ENCODE peak calls at places on chromosome 17, in six cellular contexts. One of them, this sample, is unnamed.

GRCh38 chr17:77828749-77829539 is 129.6 kb upstream of the TNRC6C start:
- DNase-seq in sigmoid colon: peak
- DNase-seq in neural progenitor cell: no peak
- DNase-seq in cardiac muscle cell: no peak
- DNase-seq in adipocyte: no peak
- DNase-seq in epithelial cell of proximal tubule: no peak
- DNase-seq in this sample: no peak

GRCh38 chr17:28747801-28748750 is 4.3 kb downstream of the TRAF4 start:
- DNase-seq in neural progenitor cell: no peak
- DNase-seq in sigmoid colon: no peak
- DNase-seq in cardiac muscle cell: no peak
- DNase-seq in epithelial cell of proximal tubule: no peak
- DNase-seq in adipocyte: no peak
- DNase-seq in this sample: no peak

GRCh38 chr17:54754560-54754959 is 146.1 kb upstream of the TOM1L1 start:
- DNase-seq in adipocyte: no peak
- DNase-seq in sigmoid colon: no peak
- DNase-seq in epithelial cell of proximal tubule: no peak
- DNase-seq in neural progenitor cell: peak
- DNase-seq in cardiac muscle cell: no peak
- DNase-seq in this sample: no peak

GRCh38 chr17:76697702-76698465 is 12.9 kb downstream of the MXRA7 start:
- DNase-seq in adipocyte: peak
- DNase-seq in cardiac muscle cell: peak
- DNase-seq in sigmoid colon: no peak
- DNase-seq in neural progenitor cell: peak
- DNase-seq in epithelial cell of proximal tubule: no peak
- DNase-seq in this sample: peak

GRCh38 chr17:58316260-58316960 is 12.2 kb downstream of the TSPOAP1 start:
- DNase-seq in sigmoid colon: peak
- DNase-seq in epithelial cell of proximal tubule: no peak
- DNase-seq in adipocyte: no peak
- DNase-seq in cardiac muscle cell: no peak
- DNase-seq in neural progenitor cell: no peak
- DNase-seq in this sample: no peak

GRCh38 chr17:77133087-77133633 is 7.6 kb upstream of the SEC14L1 start:
- DNase-seq in adipocyte: no peak
- DNase-seq in epithelial cell of proximal tubule: no peak
- DNase-seq in cardiac muscle cell: no peak
- DNase-seq in neural progenitor cell: no peak
- DNase-seq in sigmoid colon: no peak
- DNase-seq in this sample: no peak

GRCh38 chr17:66466933-66467367 is 164.5 kb downstream of the PRKCA start:
- DNase-seq in adipocyte: peak
- DNase-seq in neural progenitor cell: no peak
- DNase-seq in sigmoid colon: peak
- DNase-seq in cardiac muscle cell: peak
- DNase-seq in epithelial cell of proximal tubule: peak
- DNase-seq in this sample: peak

GRCh38 chr17:29619251-29619650 is 3.5 kb downstream of the CORO6 start:
- DNase-seq in sigmoid colon: peak
- DNase-seq in adipocyte: peak
- DNase-seq in epithelial cell of proximal tubule: no peak
- DNase-seq in cardiac muscle cell: peak
- DNase-seq in neural progenitor cell: peak
- DNase-seq in this sample: peak

GRCh38 chr17:28599311-28600184 is 723 bp upstream of the SPAG5 start:
- DNase-seq in neural progenitor cell: no peak
- DNase-seq in cardiac muscle cell: peak
- DNase-seq in adipocyte: peak
- DNase-seq in sigmoid colon: peak
- DNase-seq in epithelial cell of proximal tubule: no peak
- DNase-seq in this sample: peak

GRCh38 chr17:34375598-34375997 is 12.6 kb upstream of the CCL1 start:
- DNase-seq in neural progenitor cell: no peak
- DNase-seq in adipocyte: no peak
- DNase-seq in cardiac muscle cell: no peak
- DNase-seq in sigmoid colon: no peak
- DNase-seq in epithelial cell of proximal tubule: no peak
- DNase-seq in this sample: no peak

GRCh38 chr17:59501690-59502089 is 63.7 kb upstream of the DHX40 start:
- DNase-seq in cardiac muscle cell: no peak
- DNase-seq in sigmoid colon: no peak
- DNase-seq in epithelial cell of proximal tubule: no peak
- DNase-seq in adipocyte: no peak
- DNase-seq in neural progenitor cell: no peak
- DNase-seq in this sample: no peak

GRCh38 chr17:73211745-73212144 is 18.9 kb downstream of the COG1 start:
- DNase-seq in epithelial cell of proximal tubule: no peak
- DNase-seq in cardiac muscle cell: peak
- DNase-seq in sigmoid colon: no peak
- DNase-seq in adipocyte: no peak
- DNase-seq in neural progenitor cell: no peak
- DNase-seq in this sample: no peak

GRCh38 chr17:68143425-68143824 is 104.4 kb upstream of the AMZ2 start:
- DNase-seq in adipocyte: no peak
- DNase-seq in neural progenitor cell: no peak
- DNase-seq in sigmoid colon: no peak
- DNase-seq in epithelial cell of proximal tubule: no peak
- DNase-seq in cardiac muscle cell: no peak
- DNase-seq in this sample: no peak

GRCh38 chr17:58219789-58220183 is 731 bp upstream of the MKS1 start:
- DNase-seq in sigmoid colon: no peak
- DNase-seq in adipocyte: no peak
- DNase-seq in cardiac muscle cell: no peak
- DNase-seq in epithelial cell of proximal tubule: no peak
- DNase-seq in neural progenitor cell: no peak
- DNase-seq in this sample: no peak

GRCh38 chr17:42016411-42016831 is 818 bp downstream of the DNAJC7 start:
- DNase-seq in neural progenitor cell: peak
- DNase-seq in epithelial cell of proximal tubule: no peak
- DNase-seq in cardiac muscle cell: peak
- DNase-seq in sigmoid colon: no peak
- DNase-seq in adipocyte: peak
- DNase-seq in this sample: peak

GRCh38 chr17:76246080-76247066 is 6.1 kb upstream of the RNF157 start:
- DNase-seq in cardiac muscle cell: peak
- DNase-seq in neural progenitor cell: no peak
- DNase-seq in adipocyte: peak
- DNase-seq in sigmoid colon: peak
- DNase-seq in epithelial cell of proximal tubule: no peak
- DNase-seq in this sample: peak

GRCh38 chr17:46770818-46771600 is 47.5 kb downstream of the WNT3 start:
- DNase-seq in sigmoid colon: no peak
- DNase-seq in neural progenitor cell: peak
- DNase-seq in epithelial cell of proximal tubule: no peak
- DNase-seq in cardiac muscle cell: peak
- DNase-seq in adipocyte: peak
- DNase-seq in this sample: peak

GRCh38 chr17:40671282-40671681 is 6.3 kb upstream of the KRT222 start:
- DNase-seq in sigmoid colon: no peak
- DNase-seq in epithelial cell of proximal tubule: no peak
- DNase-seq in adipocyte: no peak
- DNase-seq in cardiac muscle cell: no peak
- DNase-seq in neural progenitor cell: no peak
- DNase-seq in this sample: no peak

GRCh38 chr17:34227707-34228106 is 27.4 kb upstream of the CCL2 start:
- DNase-seq in cardiac muscle cell: no peak
- DNase-seq in neural progenitor cell: no peak
- DNase-seq in epithelial cell of proximal tubule: no peak
- DNase-seq in sigmoid colon: no peak
- DNase-seq in adipocyte: no peak
- DNase-seq in this sample: no peak

GRCh38 chr17:33243732-33244131 is 49.4 kb downstream of the ASIC2 start:
- DNase-seq in epithelial cell of proximal tubule: no peak
- DNase-seq in neural progenitor cell: no peak
- DNase-seq in adipocyte: no peak
- DNase-seq in sigmoid colon: no peak
- DNase-seq in cardiac muscle cell: no peak
- DNase-seq in this sample: no peak

GRCh38 chr17:66589892-66590291 is 245.0 kb upstream of the CACNG5 start:
- DNase-seq in adipocyte: no peak
- DNase-seq in sigmoid colon: no peak
- DNase-seq in epithelial cell of proximal tubule: no peak
- DNase-seq in cardiac muscle cell: no peak
- DNase-seq in neural progenitor cell: no peak
- DNase-seq in this sample: no peak

GRCh38 chr17:46121165-46121764 is 72.0 kb downstream of the KANSL1 start:
- DNase-seq in epithelial cell of proximal tubule: no peak
- DNase-seq in neural progenitor cell: no peak
- DNase-seq in sigmoid colon: no peak
- DNase-seq in adipocyte: no peak
- DNase-seq in cardiac muscle cell: no peak
- DNase-seq in this sample: no peak

GRCh38 chr17:8292639-8293395 is 2.4 kb downstream of the SLC25A35 start:
- DNase-seq in epithelial cell of proximal tubule: no peak
- DNase-seq in sigmoid colon: no peak
- DNase-seq in neural progenitor cell: no peak
- DNase-seq in cardiac muscle cell: no peak
- DNase-seq in adipocyte: no peak
- DNase-seq in this sample: no peak

GRCh38 chr17:10226930-10227695 is 28.7 kb upstream of the GAS7 start:
- DNase-seq in epithelial cell of proximal tubule: no peak
- DNase-seq in cardiac muscle cell: peak
- DNase-seq in adipocyte: peak
- DNase-seq in sigmoid colon: no peak
- DNase-seq in neural progenitor cell: peak
- DNase-seq in this sample: peak

GRCh38 chr17:5220074-5220473 is 14.6 kb downstream of the SCIMP start:
- DNase-seq in adipocyte: no peak
- DNase-seq in epithelial cell of proximal tubule: no peak
- DNase-seq in neural progenitor cell: no peak
- DNase-seq in cardiac muscle cell: no peak
- DNase-seq in sigmoid colon: no peak
- DNase-seq in this sample: no peak

GRCh38 chr17:7016886-7017826 is 4.7 kb downstream of the RNASEK start:
- DNase-seq in cardiac muscle cell: no peak
- DNase-seq in epithelial cell of proximal tubule: no peak
- DNase-seq in sigmoid colon: no peak
- DNase-seq in adipocyte: no peak
- DNase-seq in neural progenitor cell: no peak
- DNase-seq in this sample: no peak

GRCh38 chr17:28860363-28860808 is 5.6 kb downstream of the ERAL1 start:
- DNase-seq in sigmoid colon: no peak
- DNase-seq in epithelial cell of proximal tubule: no peak
- DNase-seq in adipocyte: no peak
- DNase-seq in cardiac muscle cell: no peak
- DNase-seq in neural progenitor cell: no peak
- DNase-seq in this sample: no peak

GRCh38 chr17:61695779-61696337 is 104.8 kb upstream of the NACA2 start:
- DNase-seq in adipocyte: no peak
- DNase-seq in sigmoid colon: no peak
- DNase-seq in cardiac muscle cell: no peak
- DNase-seq in neural progenitor cell: no peak
- DNase-seq in epithelial cell of proximal tubule: no peak
- DNase-seq in this sample: no peak

GRCh38 chr17:64635647-64636305 is 26.3 kb downstream of the SMURF2 start:
- DNase-seq in cardiac muscle cell: peak
- DNase-seq in epithelial cell of proximal tubule: no peak
- DNase-seq in sigmoid colon: no peak
- DNase-seq in adipocyte: peak
- DNase-seq in neural progenitor cell: no peak
- DNase-seq in this sample: peak

DNA sequence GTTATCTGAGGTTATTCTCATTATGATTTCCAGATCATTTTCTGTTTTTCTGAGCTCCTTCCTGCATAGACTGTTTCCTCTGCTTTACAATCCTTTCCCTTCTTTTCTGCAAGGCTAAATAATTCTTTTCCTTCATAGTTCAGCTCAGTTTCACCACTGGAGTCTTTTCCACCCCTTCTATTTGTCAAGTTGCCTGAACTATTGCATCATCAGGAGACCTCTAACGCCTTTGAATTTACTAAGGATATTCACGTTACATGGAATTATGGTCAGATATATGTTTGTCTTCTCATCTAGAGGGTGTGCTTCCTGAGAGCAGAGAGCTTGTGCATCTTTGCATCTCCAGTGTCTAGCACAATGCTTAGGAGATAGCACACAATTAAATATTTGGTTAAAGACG is 140.4 kb upstream of the CA10 start:
- DNase-seq in neural progenitor cell: no peak
- DNase-seq in epithelial cell of proximal tubule: no peak
- DNase-seq in sigmoid colon: no peak
- DNase-seq in cardiac muscle cell: no peak
- DNase-seq in adipocyte: no peak
- DNase-seq in this sample: no peak
- H3K4me3 ChIP-seq in neural progenitor cell: no peak
- H3K4me3 ChIP-seq in epithelial cell of proximal tubule: no peak
- H3K4me3 ChIP-seq in sigmoid colon: no peak
- H3K4me3 ChIP-seq in cardiac muscle cell: no peak
- H3K4me3 ChIP-seq in adipocyte: no peak
- H3K4me3 ChIP-seq in this sample: no peak

DNA sequence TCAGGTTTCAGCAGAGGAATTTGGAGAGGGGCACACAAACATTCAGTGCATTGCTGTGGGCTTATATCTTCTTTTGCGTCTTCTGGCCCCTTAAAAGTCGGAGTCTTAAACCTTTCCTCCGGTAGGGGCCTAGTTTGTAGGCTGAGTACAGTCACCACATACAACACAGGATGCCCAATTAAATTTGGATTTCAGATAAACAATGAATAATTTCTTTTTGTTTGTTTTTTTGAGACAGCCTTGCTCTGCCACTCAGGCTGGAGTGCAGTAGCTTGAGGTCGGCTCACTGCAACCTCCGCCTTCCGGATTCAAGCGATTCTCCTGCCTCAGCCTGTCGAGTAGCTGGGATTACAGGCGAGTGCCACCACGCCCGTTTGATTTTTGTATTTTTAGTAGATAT is 26.7 kb upstream of the ADORA2B start:
- DNase-seq in epithelial cell of proximal tubule: no peak
- DNase-seq in sigmoid colon: no peak
- DNase-seq in cardiac muscle cell: no peak
- DNase-seq in adipocyte: no peak
- DNase-seq in neural progenitor cell: no peak
- DNase-seq in this sample: no peak
- H3K4me3 ChIP-seq in epithelial cell of proximal tubule: no peak
- H3K4me3 ChIP-seq in sigmoid colon: no peak
- H3K4me3 ChIP-seq in cardiac muscle cell: no peak
- H3K4me3 ChIP-seq in adipocyte: no peak
- H3K4me3 ChIP-seq in neural progenitor cell: no peak
- H3K4me3 ChIP-seq in this sample: no peak

DNA sequence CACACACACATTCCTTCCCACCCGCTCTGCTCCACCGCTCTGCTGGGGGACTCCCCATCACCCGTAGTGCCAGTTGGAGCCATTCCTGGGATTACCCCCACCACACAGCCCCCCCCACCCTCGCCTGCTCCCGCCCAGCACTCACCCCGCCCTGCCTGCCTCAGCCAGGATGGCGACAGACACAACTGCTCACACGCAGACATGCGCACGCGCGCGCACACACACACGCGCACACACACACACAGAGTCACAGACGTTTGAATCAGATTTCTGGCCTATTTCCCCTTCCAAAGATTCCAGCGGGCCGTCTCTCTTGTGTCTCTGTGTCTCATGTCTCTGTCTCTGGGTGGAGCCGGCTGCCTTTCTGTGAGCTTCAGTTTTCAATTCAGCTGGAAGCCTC is 4.4 kb downstream of the CACNA1G start:
- DNase-seq in adipocyte: peak
- DNase-seq in sigmoid colon: peak
- DNase-seq in neural progenitor cell: no peak
- DNase-seq in cardiac muscle cell: peak
- DNase-seq in epithelial cell of proximal tubule: no peak
- DNase-seq in this sample: peak
- H3K4me3 ChIP-seq in adipocyte: peak
- H3K4me3 ChIP-seq in sigmoid colon: no peak
- H3K4me3 ChIP-seq in neural progenitor cell: no peak
- H3K4me3 ChIP-seq in cardiac muscle cell: no peak
- H3K4me3 ChIP-seq in epithelial cell of proximal tubule: no peak
- H3K4me3 ChIP-seq in this sample: no peak

GRCh38 chr17:79220715-79221291 is 146.2 kb downstream of the ENGASE start:
- DNase-seq in epithelial cell of proximal tubule: no peak
- DNase-seq in cardiac muscle cell: no peak
- DNase-seq in neural progenitor cell: peak
- DNase-seq in adipocyte: no peak
- DNase-seq in sigmoid colon: no peak
- DNase-seq in this sample: no peak
- H3K4me3 ChIP-seq in epithelial cell of proximal tubule: no peak
- H3K4me3 ChIP-seq in cardiac muscle cell: peak
- H3K4me3 ChIP-seq in neural progenitor cell: peak
- H3K4me3 ChIP-seq in adipocyte: no peak
- H3K4me3 ChIP-seq in sigmoid colon: no peak
- H3K4me3 ChIP-seq in this sample: no peak